ENCODE peak calls at places on chromosomes 13 and 19, in six cellular contexts. Q is T-helper 2 cell, K is neural progenitor cell, L is T-helper 9 cell, H is iris pigment epithelial cell, Y is activated T-cell treated with anti-CD3 and anti-CD28 coated beads for 1 hour. A is an unnamed sample.

GRCh38 chr13:102903659-102904407 is 58.0 kb downstream of the ERCC5 start:
- DNase-seq in L (no peak), Y (no peak), Q (no peak), H (peak), K (peak), A (no peak)

GRCh38 chr13:92802776-92803175 is 423.8 kb upstream of the GPC6 start:
- DNase-seq in Q (no peak), L (no peak), Y (no peak), K (no peak), H (no peak), A (no peak)

GRCh38 chr19:18663940-18664530 is 19.4 kb upstream of the CRTC1 start:
- DNase-seq in Y (no peak), L (no peak), K (no peak), Q (no peak), H (no peak), A (no peak)

GRCh38 chr19:47540748-47541147 is 25.9 kb upstream of the NAPA start:
- DNase-seq in Q (no peak), Y (no peak), K (peak), L (no peak), H (peak), A (no peak)

GRCh38 chr19:39140195-39140516 is 14.6 kb downstream of the PAK4 start:
- DNase-seq in L (no peak), H (no peak), K (no peak), Y (no peak), Q (no peak), A (no peak)

GRCh38 chr19:21677696-21678418 is 89.5 kb downstream of the ZNF100 start:
- DNase-seq in Y (no peak), Q (no peak), H (no peak), K (no peak), L (no peak), A (no peak)

GRCh38 chr13:74570834-74571233 is 436.6 kb upstream of the KLF12 start:
- DNase-seq in Q (no peak), K (no peak), H (no peak), Y (no peak), L (no peak), A (no peak)

GRCh38 chr19:10601999-10602329 is 14.9 kb upstream of the AP1M2 start:
- DNase-seq in H (no peak), Y (no peak), L (no peak), Q (no peak), K (no peak), A (no peak)

GRCh38 chr13:92767468-92767867 is 459.1 kb upstream of the GPC6 start:
- DNase-seq in Q (no peak), K (no peak), Y (no peak), H (no peak), L (no peak), A (no peak)

GRCh38 chr13:100491164-100491847 is 97.3 kb downstream of the GGACT start:
- DNase-seq in Y (no peak), K (no peak), H (peak), L (no peak), Q (no peak), A (no peak)

GRCh38 chr13:80881495-80882482 is 540.9 kb upstream of the SPRY2 start:
- DNase-seq in Y (no peak), L (no peak), H (peak), K (no peak), Q (no peak), A (peak)

GRCh38 chr13:101868585-101869469 is 416.4 kb downstream of the ITGBL1 start:
- DNase-seq in K (no peak), H (no peak), L (no peak), Y (no peak), Q (no peak), A (peak)